ENCODE peak calls at places on chromosomes 1 and 21, in five cellular contexts. Y, H, O, E and G are unnamed samples.

GRCh38 chr1:10001016-10001665 is 4.1 kb downstream of the RBP7 start:
- DNase-seq in H (no peak), E (no peak), Y (no peak), O (no peak), G (no peak)

GRCh38 chr1:53344921-53345838 is 17.3 kb upstream of the LRP8 start:
- DNase-seq in O (peak), H (no peak), Y (no peak), E (no peak), G (no peak)

GRCh38 chr1:180501865-180502360 is 464 bp downstream of the ACBD6 start:
- DNase-seq in E (no peak), O (no peak), H (no peak), Y (no peak), G (peak)

GRCh38 chr21:37792046-37792445 is 124.2 kb downstream of the KCNJ6 start:
- DNase-seq in E (no peak), O (no peak), H (no peak), Y (no peak), G (no peak)

GRCh38 chr1:18668750-18669404 is 38.2 kb downstream of the PAX7 start:
- DNase-seq in E (peak), Y (no peak), O (no peak), H (peak), G (no peak)

GRCh38 chr1:9143250-9143649 is 14.3 kb upstream of the GPR157 start:
- DNase-seq in Y (no peak), E (no peak), H (peak), O (peak), G (no peak)

GRCh38 chr1:50915621-50916020 is 44.4 kb downstream of the FAF1 start:
- DNase-seq in O (no peak), E (no peak), H (no peak), Y (no peak), G (no peak)

GRCh38 chr21:33690874-33691273 is 48.6 kb downstream of the ITSN1 start:
- DNase-seq in Y (no peak), H (no peak), E (no peak), O (no peak), G (no peak)

GRCh38 chr1:8020032-8020431 is 6.1 kb downstream of the ERRFI1 start:
- DNase-seq in O (no peak), H (no peak), Y (no peak), E (no peak), G (peak)

GRCh38 chr21:45204395-45204794 is 83.3 kb downstream of the POFUT2 start:
- DNase-seq in Y (no peak), H (no peak), E (no peak), O (no peak), G (no peak)

GRCh38 chr21:46393451-46393940 is 65.2 kb upstream of the DIP2A start:
- DNase-seq in E (no peak), O (peak), Y (no peak), H (no peak), G (no peak)

GRCh38 chr1:9606948-9607347 is 18.2 kb downstream of the TMEM201 start:
- DNase-seq in E (no peak), O (peak), H (peak), Y (no peak), G (no peak)

GRCh38 chr1:147073062-147073432 is 99.2 kb downstream of the PRKAB2 start:
- DNase-seq in H (no peak), Y (no peak), O (no peak), E (no peak), G (no peak)

GRCh38 chr1:231248778-231249177 is 7.8 kb downstream of the GNPAT start:
- DNase-seq in Y (no peak), E (no peak), H (no peak), O (no peak), G (no peak)

GRCh38 chr21:44969965-44970755 is 30.3 kb downstream of the SLX9 start:
- DNase-seq in Y (no peak), E (no peak), O (peak), H (peak), G (no peak)

GRCh38 chr1:1425753-1426495 is 4.8 kb upstream of the ANKRD65 start:
- DNase-seq in O (peak), Y (no peak), E (no peak), H (no peak), G (no peak)

GRCh38 chr1:70205076-70205436 is 323 bp downstream of the LRRC40 start:
- DNase-seq in H (no peak), O (no peak), Y (no peak), E (no peak), G (no peak)

GRCh38 chr1:223771814-223772770 is 59.8 kb downstream of the CAPN2 start:
- DNase-seq in O (peak), H (peak), E (peak), Y (no peak), G (peak)

GRCh38 chr21:26776320-26777021 is 68.7 kb downstream of the ADAMTS1 start:
- DNase-seq in O (no peak), H (no peak), E (no peak), Y (no peak), G (no peak)

GRCh38 chr21:37711294-37711844 is 204.9 kb downstream of the KCNJ6 start:
- DNase-seq in O (no peak), E (no peak), H (no peak), Y (no peak), G (no peak)

GRCh38 chr1:37752583-37753471 is 12.1 kb downstream of the EPHA10 start:
- DNase-seq in E (peak), O (no peak), H (peak), Y (no peak), G (no peak)

GRCh38 chr1:145956776-145957442 is 908 bp downstream of the LIX1L start:
- DNase-seq in Y (no peak), O (no peak), E (no peak), H (peak), G (no peak)

GRCh38 chr1:171655215-171656116 is 3.0 kb upstream of the MYOC start:
- DNase-seq in O (peak), Y (peak), E (peak), H (peak), G (peak)

GRCh38 chr1:162663589-162664030 is 31.3 kb downstream of the DDR2 start:
- DNase-seq in H (no peak), Y (no peak), E (no peak), O (no peak), G (peak)

GRCh38 chr1:228979774-228980173 is 244.5 kb downstream of the RHOU start:
- DNase-seq in H (no peak), E (no peak), O (no peak), Y (no peak), G (no peak)

GRCh38 chr1:73516458-73516857 is 681.5 kb downstream of the LRRIQ3 start:
- DNase-seq in Y (no peak), H (no peak), E (no peak), O (no peak), G (no peak)

GRCh38 chr1:94821636-94822305 is 1.6 kb downstream of the SLC44A3 start:
- DNase-seq in H (no peak), Y (no peak), E (no peak), O (no peak), G (no peak)

GRCh38 chr21:36135391-36136094 is 664 bp downstream of the CBR3 start:
- DNase-seq in H (peak), Y (no peak), O (peak), E (no peak), G (peak)

GRCh38 chr1:246324711-246325110 is 182.4 kb downstream of the SMYD3 start:
- DNase-seq in O (no peak), H (no peak), E (no peak), Y (peak), G (no peak)

GRCh38 chr1:74767490-74767889 is 34.5 kb downstream of the TYW3 start:
- DNase-seq in O (no peak), E (peak), H (no peak), Y (no peak), G (no peak)

DNA sequence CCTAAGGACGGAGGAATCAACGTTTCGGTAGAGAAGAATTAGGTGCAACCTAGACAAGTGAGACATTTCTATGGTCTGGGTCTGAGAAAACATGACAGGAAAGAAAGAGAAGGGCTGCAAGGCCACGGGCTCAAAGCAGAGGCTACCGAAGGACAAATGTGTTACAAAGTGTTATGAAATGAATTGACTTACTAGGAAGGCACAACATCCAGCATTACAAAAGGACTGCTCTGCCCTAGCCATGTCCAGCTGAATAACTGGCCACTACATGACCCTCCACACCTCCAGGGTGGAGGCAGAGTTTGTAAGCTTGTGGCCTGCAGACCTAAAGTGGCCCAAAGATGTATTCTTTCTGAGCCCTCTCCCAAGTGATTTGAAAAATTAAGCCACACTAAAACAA is 133.6 kb downstream of the GDAP2 start:
- DNase-seq in H (peak), E (no peak), O (no peak), Y (no peak), G (no peak)
- H3K27ac ChIP-seq in H (no peak), E (no peak), O (no peak), Y (no peak), G (no peak)

GRCh38 chr21:28910280-28910887 is 82.3 kb downstream of the LTN1 start:
- DNase-seq in Y (no peak), O (no peak), H (no peak), E (no peak), G (no peak)
- H3K27ac ChIP-seq in Y (no peak), O (no peak), H (no peak), E (no peak), G (no peak)

GRCh38 chr1:93567255-93567918 is 114.2 kb downstream of the BCAR3 start:
- DNase-seq in O (peak), H (peak), E (no peak), Y (no peak), G (peak)
- H3K27ac ChIP-seq in O (peak), H (peak), E (no peak), Y (no peak), G (peak)

DNA sequence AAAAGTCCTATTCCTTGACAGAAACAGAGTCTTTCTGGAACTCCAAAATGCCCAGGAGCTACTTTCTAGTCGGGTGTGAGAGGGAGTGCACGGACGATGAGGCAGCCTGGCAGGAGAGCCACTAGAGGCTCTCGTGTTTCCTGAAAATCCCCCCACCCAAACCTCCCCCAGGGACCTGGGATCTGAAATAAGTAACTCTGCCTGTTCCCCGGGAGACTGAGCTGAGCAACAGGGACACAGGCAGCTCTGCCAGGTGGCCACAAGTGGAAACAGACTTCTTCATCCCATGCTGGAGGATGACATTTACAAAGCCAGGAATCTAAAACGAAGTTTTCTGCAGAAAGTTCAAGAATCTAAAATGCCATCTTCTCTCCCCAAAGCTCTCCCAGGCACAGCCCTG is 77.1 kb downstream of the ITPKB start:
- DNase-seq in O (peak), Y (no peak), H (no peak), E (no peak), G (no peak)
- H3K27ac ChIP-seq in O (peak), Y (no peak), H (peak), E (no peak), G (peak)

DNA sequence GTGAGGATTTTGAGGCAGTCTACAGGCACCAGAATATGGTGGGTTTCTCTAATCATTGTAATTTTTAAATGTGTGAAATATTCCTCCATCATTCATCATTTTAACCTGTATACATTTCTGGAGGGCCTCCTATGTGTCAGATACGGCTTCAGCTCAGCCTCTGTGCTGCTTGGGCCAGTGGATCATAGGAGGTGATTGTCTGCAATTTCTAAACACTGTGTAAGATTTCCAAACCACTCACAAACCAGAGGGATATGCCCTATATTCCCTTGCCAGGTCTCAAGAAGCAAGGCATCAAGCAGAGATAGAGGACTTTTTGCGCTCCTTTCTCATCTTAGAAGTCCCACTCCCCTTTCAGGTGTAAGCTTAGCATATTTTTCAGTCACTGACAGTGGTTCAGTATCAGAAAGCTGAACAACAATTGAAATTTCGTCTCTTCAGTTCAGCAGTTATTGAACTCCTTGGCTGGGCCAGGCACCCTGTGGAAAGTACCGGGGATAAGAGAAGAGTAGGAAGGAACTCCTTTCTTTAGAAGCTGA is 190.9 kb downstream of the NFIA start:
- DNase-seq in Y (no peak), H (no peak), O (no peak), E (no peak), G (no peak)
- H3K27ac ChIP-seq in Y (no peak), H (no peak), O (no peak), E (no peak), G (peak)

DNA sequence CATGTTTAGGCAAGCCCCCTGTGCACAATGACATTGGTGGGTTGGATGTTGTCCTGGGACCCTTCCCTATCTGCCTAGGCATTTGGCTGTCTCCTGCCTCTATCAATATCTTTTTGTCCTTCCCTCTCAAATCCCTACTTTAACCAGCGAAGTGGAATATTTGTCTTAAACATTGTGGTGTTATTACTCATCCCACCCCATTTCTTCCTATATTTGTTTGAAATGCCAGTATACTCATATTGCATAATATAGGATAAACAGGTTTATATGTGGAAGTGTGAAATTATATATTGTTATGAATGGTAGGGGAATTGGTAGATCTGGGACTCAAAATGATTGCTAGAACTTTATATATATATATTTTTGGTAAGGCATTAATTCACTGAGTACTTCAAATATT is 80.0 kb downstream of the ADGRL2 start:
- DNase-seq in H (no peak), Y (no peak), O (no peak), E (no peak), G (no peak)
- H3K27ac ChIP-seq in H (no peak), Y (no peak), O (no peak), E (no peak), G (no peak)

DNA sequence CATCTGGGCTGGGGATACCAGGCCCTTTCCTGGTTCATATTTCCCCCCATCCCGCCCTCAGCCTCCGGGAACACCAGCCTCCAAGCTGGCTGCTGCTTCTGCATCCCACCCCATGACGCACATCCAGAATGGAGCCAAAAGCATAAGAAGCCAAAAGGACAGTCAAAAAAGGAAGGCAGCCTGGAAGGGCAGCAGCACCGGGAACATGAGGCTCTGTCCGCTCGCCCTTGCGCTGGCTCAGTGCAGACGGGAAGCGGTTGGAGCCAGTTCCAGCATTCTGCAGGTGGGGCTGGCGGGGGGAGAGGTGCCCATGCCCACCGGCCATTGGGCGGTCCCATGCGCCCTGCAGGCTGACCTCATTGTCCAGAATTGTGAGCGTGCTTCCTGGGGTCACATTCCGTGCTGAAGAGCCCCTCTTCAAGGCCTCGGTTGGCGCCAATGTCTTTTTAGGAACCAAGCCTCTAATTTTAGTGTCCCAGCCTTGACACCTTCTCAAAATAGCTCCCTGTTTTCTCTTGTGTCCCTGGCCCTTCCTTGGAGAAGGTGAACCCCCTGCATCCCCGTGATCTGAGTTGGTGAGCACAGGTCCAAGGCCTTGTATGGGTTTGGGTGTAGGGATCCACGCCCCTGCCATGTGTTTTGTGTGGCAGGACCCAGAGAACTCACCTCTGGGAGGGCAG is 28.4 kb upstream of the NPPB start:
- DNase-seq in H (no peak), Y (no peak), O (no peak), E (no peak), G (peak)
- H3K27ac ChIP-seq in H (no peak), Y (no peak), O (no peak), E (no peak), G (peak)

GRCh38 chr21:34794686-34795085 is 125.9 kb downstream of the CLIC6 start:
- DNase-seq in H (no peak), Y (no peak), O (no peak), E (no peak), G (no peak)

GRCh38 chr21:34795152-34796141 is 126.7 kb downstream of the CLIC6 start:
- DNase-seq in Y (no peak), O (no peak), H (no peak), E (peak), G (no peak)

GRCh38 chr21:34791776-34792503 is 123.1 kb downstream of the CLIC6 start:
- DNase-seq in Y (no peak), O (peak), H (no peak), E (no peak), G (no peak)

GRCh38 chr21:34792504-34793089 is 123.8 kb downstream of the CLIC6 start:
- DNase-seq in O (no peak), E (no peak), H (no peak), Y (no peak), G (no peak)

DNA sequence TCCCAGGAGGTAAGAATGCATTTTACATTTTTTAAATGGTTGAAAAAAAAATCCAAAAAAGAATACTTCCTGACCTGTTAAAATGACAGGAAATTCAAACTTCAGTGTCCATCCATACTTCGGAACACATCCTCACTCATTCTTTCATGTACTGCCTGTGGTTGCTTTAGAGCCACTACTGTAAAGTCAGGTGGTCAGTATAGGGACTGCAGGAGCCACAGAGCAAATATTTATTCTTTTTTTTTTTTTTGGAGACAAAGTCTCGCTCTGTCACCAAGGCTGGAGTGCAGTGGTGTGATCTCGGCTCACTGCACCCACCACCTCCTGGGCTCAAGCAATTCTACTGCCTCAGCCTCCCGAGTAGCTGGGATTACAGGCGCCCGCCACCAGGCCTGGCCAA is 124.7 kb downstream of the CLIC6 start:
- DNase-seq in Y (no peak), H (no peak), E (no peak), O (no peak), G (no peak)
- H3K27ac ChIP-seq in Y (no peak), H (no peak), E (no peak), O (no peak), G (no peak)

GRCh38 chr1:113904292-113904673 is 316 bp downstream of the AP4B1 start:
- DNase-seq in O (no peak), H (no peak), Y (no peak), E (no peak), G (no peak)
- H3K27ac ChIP-seq in O (peak), H (peak), Y (no peak), E (peak), G (peak)

DNA sequence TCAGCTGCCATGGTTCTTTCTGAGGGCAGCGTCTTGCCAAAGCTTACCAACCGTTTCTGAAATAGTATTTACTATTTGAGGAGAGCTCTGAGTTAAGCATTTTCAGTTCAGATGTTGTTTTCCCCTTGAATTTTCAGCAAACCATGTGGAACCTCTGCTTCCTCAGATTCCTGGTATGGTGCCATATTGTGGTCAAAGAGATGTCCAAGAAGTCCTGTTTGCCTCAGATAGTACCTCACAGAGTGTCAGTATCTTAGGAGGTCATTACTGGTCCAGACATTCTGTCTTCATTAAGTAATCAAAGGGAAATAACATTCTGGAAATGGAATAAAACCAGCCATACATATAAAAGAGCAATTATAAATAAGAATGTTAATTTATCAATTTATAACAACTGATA is 36.6 kb downstream of the VANGL2 start:
- DNase-seq in O (no peak), E (no peak), Y (no peak), H (no peak), G (no peak)
- H3K27ac ChIP-seq in O (no peak), E (no peak), Y (no peak), H (no peak), G (no peak)